ENCODE peak calls at places on chromosomes 1 and 21, in nine cellular contexts. I, D, P, K, O, C, L, Y and B are unnamed samples.

GRCh38 chr1:53651356-53651755 is 87.6 kb downstream of the GLIS1 start:
- DNase-seq in I (no peak), D (no peak), P (no peak), K (no peak), O (no peak), C (no peak), L (no peak), Y (no peak), B (no peak)

GRCh38 chr1:86499987-86500593 is 31.4 kb downstream of the CLCA1 start:
- DNase-seq in I (no peak), D (no peak), P (no peak), K (peak), O (peak), C (peak), L (no peak), Y (no peak), B (no peak)

GRCh38 chr1:3428899-3429298 is 25.6 kb upstream of the ARHGEF16 start:
- DNase-seq in I (no peak), D (no peak), P (no peak), K (no peak), O (no peak), C (no peak), L (no peak), Y (no peak), B (no peak)

GRCh38 chr21:35895598-35895997 is 164.7 kb downstream of the SETD4 start:
- DNase-seq in I (no peak), D (no peak), P (no peak), K (no peak), O (peak), C (no peak), L (no peak), Y (no peak), B (no peak)

GRCh38 chr1:26690157-26690556 is 5.7 kb upstream of the ARID1A start:
- DNase-seq in I (no peak), D (no peak), P (no peak), K (no peak), O (no peak), C (no peak), L (no peak), Y (no peak), B (no peak)

GRCh38 chr1:107225706-107226105 is 84.9 kb downstream of the NTNG1 start:
- DNase-seq in I (no peak), D (no peak), P (no peak), K (no peak), O (no peak), C (no peak), L (no peak), Y (no peak), B (no peak)

GRCh38 chr1:172723251-172723650 is 64.3 kb downstream of the FASLG start:
- DNase-seq in I (no peak), D (no peak), P (no peak), K (no peak), O (no peak), C (no peak), L (no peak), Y (no peak), B (no peak)

GRCh38 chr1:214349781-214350180 is 68.8 kb downstream of the SMYD2 start:
- DNase-seq in I (no peak), D (no peak), P (no peak), K (no peak), O (no peak), C (no peak), L (no peak), Y (no peak), B (no peak)

GRCh38 chr1:197735461-197735860 is 39.8 kb downstream of the DENND1B start:
- DNase-seq in I (no peak), D (no peak), P (no peak), K (no peak), O (no peak), C (no peak), L (no peak), Y (no peak), B (no peak)

GRCh38 chr1:9984253-9984652 is 12.8 kb upstream of the RBP7 start:
- DNase-seq in I (no peak), D (peak), P (no peak), K (no peak), O (no peak), C (no peak), L (no peak), Y (no peak), B (no peak)

GRCh38 chr1:205521646-205522150 is 17.2 kb downstream of the CDK18 start:
- DNase-seq in I (no peak), D (no peak), P (no peak), K (no peak), O (no peak), C (no peak), L (no peak), Y (no peak), B (no peak)

GRCh38 chr21:37915941-37916794 is at the start of gene KCNJ6:
- DNase-seq in I (no peak), D (peak), P (no peak), K (peak), O (no peak), C (peak), L (peak), Y (no peak), B (no peak)

GRCh38 chr1:184362876-184363275 is 24.0 kb upstream of the C1orf21 start:
- DNase-seq in I (no peak), D (no peak), P (no peak), K (peak), O (no peak), C (no peak), L (no peak), Y (no peak), B (no peak)

GRCh38 chr1:179003474-179004066 is 22.1 kb upstream of the FAM20B start:
- DNase-seq in I (no peak), D (no peak), P (no peak), K (no peak), O (no peak), C (no peak), L (no peak), Y (no peak), B (no peak)

GRCh38 chr1:94697839-94698238 is 122.3 kb upstream of the SLC44A3 start:
- DNase-seq in I (no peak), D (no peak), P (no peak), K (no peak), O (no peak), C (no peak), L (no peak), Y (no peak), B (no peak)

GRCh38 chr1:67019600-67020136 is 34.3 kb downstream of the SLC35D1 start:
- DNase-seq in I (no peak), D (no peak), P (no peak), K (peak), O (no peak), C (peak), L (no peak), Y (no peak), B (no peak)

GRCh38 chr1:74767490-74767889 is 34.5 kb downstream of the TYW3 start:
- DNase-seq in I (no peak), D (no peak), P (no peak), K (peak), O (peak), C (peak), L (no peak), Y (no peak), B (no peak)

GRCh38 chr1:217089239-217090014 is 366.2 kb upstream of the ESRRG start:
- DNase-seq in I (no peak), D (peak), P (no peak), K (peak), O (no peak), C (no peak), L (no peak), Y (peak), B (no peak)

GRCh38 chr1:58909162-58909560 is 125.3 kb upstream of the JUN start:
- DNase-seq in I (no peak), D (no peak), P (no peak), K (peak), O (no peak), C (peak), L (no peak), Y (no peak), B (no peak)